ENCODE peak calls at places on chromosomes 2 and 18, in nine cellular contexts. One of them, this sample, is unnamed.
A peak's percentile ranks its signal among the peaks of the same experiment; 100 is the strongest.

GRCh38 chr2:24124003-24124585 is 825 bp downstream of the FAM228B start:
- DNase-seq in right atrium auricular region: no peak
- DNase-seq in MM.1S: no peak
- DNase-seq in right lobe of liver: no peak
- DNase-seq in adipocyte: peak; percentile 53
- DNase-seq in BE2C: no peak
- DNase-seq in body of pancreas: no peak
- DNase-seq in fibroblast of lung: peak; percentile 59
- DNase-seq in pancreas: no peak
- DNase-seq in this sample: no peak

GRCh38 chr18:28766027-28766426 is 589.1 kb upstream of the CDH2 start:
- DNase-seq in right atrium auricular region: no peak
- DNase-seq in fibroblast of lung: peak; percentile 44
- DNase-seq in pancreas: no peak
- DNase-seq in adipocyte: peak; percentile 29
- DNase-seq in BE2C: no peak
- DNase-seq in right lobe of liver: no peak
- DNase-seq in MM.1S: no peak
- DNase-seq in body of pancreas: no peak
- DNase-seq in this sample: no peak

GRCh38 chr2:190408538-190409271 is 550 bp downstream of the MFSD6 start:
- DNase-seq in pancreas: peak; percentile 82
- DNase-seq in BE2C: peak; percentile 35
- DNase-seq in adipocyte: peak; percentile 71
- DNase-seq in body of pancreas: peak; percentile 69
- DNase-seq in fibroblast of lung: peak; percentile 22
- DNase-seq in MM.1S: peak; percentile 67
- DNase-seq in right lobe of liver: peak; percentile 65
- DNase-seq in right atrium auricular region: no peak
- DNase-seq in this sample: peak; percentile 43

GRCh38 chr18:24019641-24020331 is 5.2 kb downstream of the TTC39C start:
- DNase-seq in BE2C: no peak
- DNase-seq in right atrium auricular region: no peak
- DNase-seq in fibroblast of lung: peak; percentile 73
- DNase-seq in pancreas: no peak
- DNase-seq in right lobe of liver: no peak
- DNase-seq in MM.1S: peak; percentile 96
- DNase-seq in body of pancreas: no peak
- DNase-seq in adipocyte: no peak
- DNase-seq in this sample: no peak

GRCh38 chr2:657766-658165 is 19.4 kb downstream of the TMEM18 start:
- DNase-seq in body of pancreas: no peak
- DNase-seq in adipocyte: no peak
- DNase-seq in right lobe of liver: no peak
- DNase-seq in pancreas: no peak
- DNase-seq in right atrium auricular region: no peak
- DNase-seq in fibroblast of lung: no peak
- DNase-seq in BE2C: no peak
- DNase-seq in MM.1S: no peak
- DNase-seq in this sample: no peak

GRCh38 chr2:216004408-216005283 is 8.7 kb downstream of the MREG start:
- DNase-seq in right lobe of liver: no peak
- DNase-seq in pancreas: no peak
- DNase-seq in BE2C: no peak
- DNase-seq in adipocyte: no peak
- DNase-seq in MM.1S: no peak
- DNase-seq in fibroblast of lung: no peak
- DNase-seq in right atrium auricular region: no peak
- DNase-seq in body of pancreas: no peak
- DNase-seq in this sample: no peak

GRCh38 chr18:62497171-62497783 is 25.5 kb upstream of the ZCCHC2 start:
- DNase-seq in adipocyte: no peak
- DNase-seq in right lobe of liver: peak; percentile 60
- DNase-seq in body of pancreas: no peak
- DNase-seq in MM.1S: no peak
- DNase-seq in pancreas: no peak
- DNase-seq in BE2C: no peak
- DNase-seq in fibroblast of lung: no peak
- DNase-seq in right atrium auricular region: no peak
- DNase-seq in this sample: no peak

GRCh38 chr2:3175568-3175955 is 202.1 kb downstream of the EIPR1 start:
- DNase-seq in right atrium auricular region: no peak
- DNase-seq in BE2C: no peak
- DNase-seq in adipocyte: no peak
- DNase-seq in pancreas: peak; percentile 12
- DNase-seq in MM.1S: no peak
- DNase-seq in right lobe of liver: no peak
- DNase-seq in fibroblast of lung: no peak
- DNase-seq in body of pancreas: no peak
- DNase-seq in this sample: no peak

GRCh38 chr18:77090546-77091200 is 41.9 kb downstream of the MBP start:
- DNase-seq in body of pancreas: no peak
- DNase-seq in MM.1S: no peak
- DNase-seq in BE2C: no peak
- DNase-seq in right lobe of liver: no peak
- DNase-seq in right atrium auricular region: no peak
- DNase-seq in fibroblast of lung: no peak
- DNase-seq in adipocyte: no peak
- DNase-seq in pancreas: no peak
- DNase-seq in this sample: no peak

GRCh38 chr2:159706385-159706980 is 5.8 kb upstream of the MARCHF7 start:
- DNase-seq in MM.1S: no peak
- DNase-seq in body of pancreas: no peak
- DNase-seq in right atrium auricular region: no peak
- DNase-seq in pancreas: no peak
- DNase-seq in right lobe of liver: no peak
- DNase-seq in adipocyte: peak; percentile 65
- DNase-seq in BE2C: no peak
- DNase-seq in fibroblast of lung: peak; percentile 31
- DNase-seq in this sample: no peak

GRCh38 chr2:96538487-96539214 is 2.1 kb downstream of the ARID5A start:
- DNase-seq in right lobe of liver: peak; percentile 80
- DNase-seq in adipocyte: no peak
- DNase-seq in fibroblast of lung: peak; percentile 50
- DNase-seq in pancreas: no peak
- DNase-seq in BE2C: no peak
- DNase-seq in right atrium auricular region: peak; percentile 95
- DNase-seq in MM.1S: peak; percentile 90
- DNase-seq in body of pancreas: peak; percentile 58
- DNase-seq in this sample: peak; percentile 76

GRCh38 chr2:129330504-129330903 is 649.0 kb upstream of the RAB6C start:
- DNase-seq in right lobe of liver: no peak
- DNase-seq in body of pancreas: no peak
- DNase-seq in MM.1S: no peak
- DNase-seq in fibroblast of lung: no peak
- DNase-seq in BE2C: no peak
- DNase-seq in pancreas: no peak
- DNase-seq in adipocyte: no peak
- DNase-seq in right atrium auricular region: no peak
- DNase-seq in this sample: no peak

GRCh38 chr18:6452194-6452593 is 37.5 kb upstream of the L3MBTL4 start:
- DNase-seq in BE2C: no peak
- DNase-seq in adipocyte: no peak
- DNase-seq in pancreas: no peak
- DNase-seq in right lobe of liver: no peak
- DNase-seq in MM.1S: no peak
- DNase-seq in right atrium auricular region: no peak
- DNase-seq in fibroblast of lung: no peak
- DNase-seq in body of pancreas: no peak
- DNase-seq in this sample: no peak

GRCh38 chr2:25257032-25257455 is 84.7 kb downstream of the DNMT3A start:
- DNase-seq in BE2C: peak; percentile 58
- DNase-seq in adipocyte: peak; percentile 36
- DNase-seq in MM.1S: no peak
- DNase-seq in fibroblast of lung: peak; percentile 79
- DNase-seq in body of pancreas: peak; percentile 33
- DNase-seq in pancreas: no peak
- DNase-seq in right lobe of liver: no peak
- DNase-seq in right atrium auricular region: no peak
- DNase-seq in this sample: no peak

GRCh38 chr2:224127871-224128501 is 88.9 kb upstream of the SERPINE2 start:
- DNase-seq in adipocyte: peak; percentile 50
- DNase-seq in BE2C: no peak
- DNase-seq in right lobe of liver: no peak
- DNase-seq in right atrium auricular region: no peak
- DNase-seq in MM.1S: no peak
- DNase-seq in pancreas: no peak
- DNase-seq in body of pancreas: peak; percentile 29
- DNase-seq in fibroblast of lung: peak; percentile 78
- DNase-seq in this sample: no peak

GRCh38 chr2:211751853-211752252 is 786.7 kb downstream of the ERBB4 start:
- DNase-seq in BE2C: no peak
- DNase-seq in right atrium auricular region: no peak
- DNase-seq in right lobe of liver: no peak
- DNase-seq in body of pancreas: no peak
- DNase-seq in fibroblast of lung: no peak
- DNase-seq in adipocyte: no peak
- DNase-seq in MM.1S: no peak
- DNase-seq in pancreas: no peak
- DNase-seq in this sample: no peak

GRCh38 chr2:147818741-147819140 is 26.1 kb upstream of the ACVR2A start:
- DNase-seq in right atrium auricular region: no peak
- DNase-seq in body of pancreas: no peak
- DNase-seq in MM.1S: no peak
- DNase-seq in fibroblast of lung: peak; percentile 7
- DNase-seq in pancreas: no peak
- DNase-seq in right lobe of liver: no peak
- DNase-seq in adipocyte: no peak
- DNase-seq in BE2C: no peak
- DNase-seq in this sample: no peak

GRCh38 chr2:218733615-218734021 is 23.0 kb downstream of the TTLL4 start:
- DNase-seq in BE2C: no peak
- DNase-seq in fibroblast of lung: peak; percentile 66
- DNase-seq in MM.1S: peak; percentile 59
- DNase-seq in right lobe of liver: peak; percentile 69
- DNase-seq in body of pancreas: no peak
- DNase-seq in pancreas: no peak
- DNase-seq in adipocyte: peak; percentile 36
- DNase-seq in right atrium auricular region: peak; percentile 72
- DNase-seq in this sample: no peak
- H3K4me1 ChIP-seq in BE2C: peaks cover 4% of the 10 kb centered on the region
- H3K4me1 ChIP-seq in fibroblast of lung: peaks cover 24% of the 10 kb centered on the region
- H3K4me1 ChIP-seq in MM.1S: peaks cover 24% of the 10 kb centered on the region
- H3K4me1 ChIP-seq in right lobe of liver: peaks cover 5% of the 10 kb centered on the region
- H3K4me1 ChIP-seq in body of pancreas: peaks cover 5% of the 10 kb centered on the region
- H3K4me1 ChIP-seq in pancreas: no peaks in the 10 kb centered on the region
- H3K4me1 ChIP-seq in adipocyte: peaks cover 38% of the 10 kb centered on the region
- H3K4me1 ChIP-seq in right atrium auricular region: no peaks in the 10 kb centered on the region
- H3K4me1 ChIP-seq in this sample: peaks cover 23% of the 10 kb centered on the region

DNA sequence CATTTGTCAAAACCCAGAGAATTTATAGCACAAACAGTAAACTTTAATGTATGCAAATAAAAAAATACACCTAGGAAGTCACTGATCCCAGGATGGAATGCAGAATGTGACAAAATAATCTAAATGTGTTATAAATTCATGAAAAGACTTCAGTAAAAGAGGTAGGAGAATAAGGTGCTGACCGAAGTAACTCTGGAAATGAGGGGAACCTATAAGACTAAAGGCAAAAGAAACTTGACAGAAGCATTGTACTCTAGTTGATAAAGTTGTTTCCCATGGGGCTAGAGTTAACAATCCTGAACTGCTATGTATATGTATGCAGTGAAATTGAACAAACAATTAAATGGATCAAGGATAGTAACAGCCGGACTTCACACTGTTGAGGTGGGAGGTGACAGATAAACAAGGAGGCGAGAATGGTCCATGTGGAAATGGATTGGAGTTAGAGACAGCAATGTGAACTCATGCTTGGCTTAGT is 24.5 kb downstream of the IRS1 start:
- DNase-seq in right lobe of liver: no peak
- DNase-seq in MM.1S: no peak
- DNase-seq in adipocyte: no peak
- DNase-seq in right atrium auricular region: no peak
- DNase-seq in BE2C: no peak
- DNase-seq in body of pancreas: no peak
- DNase-seq in pancreas: no peak
- DNase-seq in fibroblast of lung: no peak
- DNase-seq in this sample: no peak
- H3K4me3 ChIP-seq in right lobe of liver: no peak overlapping the region
- H3K4me3 ChIP-seq in MM.1S: no peak overlapping the region
- H3K4me3 ChIP-seq in adipocyte: no peak overlapping the region
- H3K4me3 ChIP-seq in right atrium auricular region: no peak overlapping the region
- H3K4me3 ChIP-seq in BE2C: no peak overlapping the region
- H3K4me3 ChIP-seq in body of pancreas: no peak overlapping the region
- H3K4me3 ChIP-seq in pancreas: no peak overlapping the region
- H3K4me3 ChIP-seq in fibroblast of lung: no peak overlapping the region
- H3K4me3 ChIP-seq in this sample: no peak overlapping the region

GRCh38 chr2:69777778-69778089 is 35.8 kb downstream of the ANXA4 start:
- DNase-seq in adipocyte: no peak
- DNase-seq in right lobe of liver: no peak
- DNase-seq in BE2C: no peak
- DNase-seq in right atrium auricular region: no peak
- DNase-seq in body of pancreas: no peak
- DNase-seq in pancreas: no peak
- DNase-seq in fibroblast of lung: no peak
- DNase-seq in MM.1S: no peak
- DNase-seq in this sample: no peak
- H3K4me1 ChIP-seq in adipocyte: peaks cover 30% of the 10 kb centered on the region
- H3K4me1 ChIP-seq in right lobe of liver: peaks cover 8% of the 10 kb centered on the region
- H3K4me1 ChIP-seq in BE2C: no peaks in the 10 kb centered on the region
- H3K4me1 ChIP-seq in right atrium auricular region: no peaks in the 10 kb centered on the region
- H3K4me1 ChIP-seq in body of pancreas: peaks cover 92% of the 10 kb centered on the region
- H3K4me1 ChIP-seq in pancreas: peaks cover 70% of the 10 kb centered on the region
- H3K4me1 ChIP-seq in fibroblast of lung: peaks cover 10% of the 10 kb centered on the region
- H3K4me1 ChIP-seq in MM.1S: no peaks in the 10 kb centered on the region
- H3K4me1 ChIP-seq in this sample: peaks cover 34% of the 10 kb centered on the region

DNA sequence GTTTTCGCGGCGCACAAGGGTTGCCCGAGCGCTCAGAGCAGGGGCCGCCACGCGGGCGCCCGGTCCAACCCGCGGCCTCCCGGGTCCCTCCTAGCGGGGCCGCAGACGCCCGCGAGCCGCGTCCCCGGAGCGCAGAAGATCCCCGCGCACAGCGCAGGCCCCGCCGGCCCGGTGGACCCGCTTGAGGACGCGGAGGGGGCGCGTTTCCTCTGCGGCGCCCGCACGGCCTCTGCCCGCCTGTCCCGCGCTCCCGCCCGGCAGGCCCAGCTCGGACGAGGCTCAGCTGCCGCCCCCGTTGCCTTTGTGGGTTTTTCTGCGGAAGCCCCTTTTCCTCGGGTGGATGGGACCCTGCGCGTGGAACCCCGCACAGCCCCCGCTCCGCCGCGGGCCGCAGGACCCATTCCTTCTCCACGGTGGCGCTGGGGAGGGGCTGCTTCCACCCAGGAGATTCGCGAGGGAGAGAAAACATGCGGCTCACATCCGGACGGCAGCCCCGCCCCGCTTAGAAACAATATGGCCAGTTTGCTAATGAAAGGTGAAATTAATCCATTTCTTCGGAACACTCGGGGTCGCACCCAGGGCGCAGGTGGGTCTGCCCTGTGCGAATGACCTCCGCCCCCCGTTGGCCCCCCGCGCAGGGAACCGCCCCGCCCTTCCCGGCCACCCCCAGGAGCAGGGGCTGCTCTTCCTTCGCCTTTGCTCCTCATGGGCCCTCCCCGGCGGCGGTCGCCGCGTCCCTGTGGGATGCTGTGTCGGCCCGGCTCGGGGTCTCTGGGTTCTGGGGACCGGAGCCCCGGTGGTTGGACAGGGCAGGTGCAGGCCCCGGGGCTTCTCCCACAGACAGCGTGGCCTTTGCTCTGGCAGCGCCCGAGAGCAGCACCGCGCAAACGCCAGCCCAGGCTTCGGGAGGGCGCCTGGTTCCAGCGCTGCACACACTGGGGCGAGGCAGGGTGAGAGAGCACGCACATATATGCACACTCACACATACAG is 9.3 kb upstream of the KCNG2 start:
- DNase-seq in BE2C: no peak
- DNase-seq in right atrium auricular region: no peak
- DNase-seq in fibroblast of lung: peak; percentile 22
- DNase-seq in MM.1S: no peak
- DNase-seq in right lobe of liver: peak; percentile 49
- DNase-seq in body of pancreas: peak; percentile 3
- DNase-seq in pancreas: peak; percentile 60
- DNase-seq in adipocyte: peak; percentile 19
- DNase-seq in this sample: peak; percentile 43
- H3K4me3 ChIP-seq in BE2C: no peak overlapping the region
- H3K4me3 ChIP-seq in right atrium auricular region: peak overlapping the region; percentile 35
- H3K4me3 ChIP-seq in fibroblast of lung: no peak overlapping the region
- H3K4me3 ChIP-seq in MM.1S: no peak overlapping the region
- H3K4me3 ChIP-seq in right lobe of liver: no peak overlapping the region
- H3K4me3 ChIP-seq in body of pancreas: no peak overlapping the region
- H3K4me3 ChIP-seq in pancreas: peak overlapping the region; percentile 9
- H3K4me3 ChIP-seq in adipocyte: peak overlapping the region; percentile 12
- H3K4me3 ChIP-seq in this sample: peak overlapping the region; percentile 29

This sample was measured in psoas muscle.